ENCODE peak calls at places on chromosomes 5 and 9, in seven cellular contexts. M, D, T, U, Z, E and S are unnamed samples.

GRCh38 chr5:61598140-61598539 is 266.1 kb downstream of the ZSWIM6 start:
- DNase-seq in Z (no peak), E (no peak), U (no peak), D (no peak), M (no peak), T (no peak), S (no peak)

GRCh38 chr5:3382151-3382550 is 213.5 kb upstream of the IRX1 start:
- DNase-seq in T (no peak), D (no peak), U (no peak), M (no peak), E (no peak), Z (no peak), S (no peak)

GRCh38 chr9:22452415-22453010 is 5.9 kb downstream of the DMRTA1 start:
- DNase-seq in T (peak; percentile 29), U (peak; percentile 8), E (peak; percentile 39), Z (peak; percentile 1), D (peak; percentile 51), M (peak; percentile 5), S (peak; percentile 19)

GRCh38 chr9:98341157-98342102 is 86.0 kb upstream of the TBC1D2 start:
- DNase-seq in Z (no peak), D (no peak), U (no peak), T (no peak), M (no peak), E (no peak), S (no peak)

GRCh38 chr5:122498163-122498562 is 186.1 kb downstream of the SNCAIP start:
- DNase-seq in M (no peak), U (peak; percentile 33), Z (no peak), E (peak; percentile 63), D (no peak), T (no peak), S (no peak)

GRCh38 chr9:131608469-131609115 is 63.3 kb downstream of the PRRT1B start:
- DNase-seq in E (peak; percentile 64), U (peak; percentile 92), D (no peak), Z (peak; percentile 84), T (peak; percentile 90), M (peak; percentile 57), S (peak; percentile 66)

GRCh38 chr5:53161876-53162275 is 52.3 kb upstream of the MOCS2 start:
- DNase-seq in D (no peak), Z (no peak), E (no peak), M (peak; percentile 30), T (no peak), U (peak; percentile 44), S (no peak)

GRCh38 chr9:110049699-110050450 is 158.1 kb downstream of the C9orf152 start:
- DNase-seq in T (peak; percentile 55), U (no peak), Z (no peak), E (peak; percentile 48), D (peak; percentile 87), M (no peak), S (peak; percentile 35)

GRCh38 chr5:93891491-93892480 is 150.4 kb upstream of the POU5F2 start:
- DNase-seq in T (no peak), D (no peak), E (no peak), M (no peak), Z (no peak), U (no peak), S (no peak)

GRCh38 chr5:128446-128845 is 36.5 kb downstream of the PLEKHG4B start:
- DNase-seq in M (no peak), T (no peak), Z (no peak), D (no peak), U (no peak), E (no peak), S (no peak)

GRCh38 chr9:112135706-112136105 is 39.4 kb downstream of the SUSD1 start:
- DNase-seq in M (no peak), Z (no peak), D (no peak), T (no peak), E (no peak), U (no peak), S (no peak)

GRCh38 chr9:71592400-71592799 is 175.9 kb downstream of the CEMIP2 start:
- DNase-seq in U (peak; percentile 18), T (no peak), D (no peak), E (no peak), Z (no peak), M (no peak), S (no peak)

GRCh38 chr5:158978061-158978745 is 121.5 kb downstream of the EBF1 start:
- DNase-seq in E (no peak), U (no peak), T (no peak), D (no peak), Z (no peak), M (no peak), S (no peak)

GRCh38 chr9:94639045-94639995 is at the start of gene FBP1:
- DNase-seq in E (peak; percentile 59), T (peak; percentile 56), D (peak; percentile 91), U (no peak), M (no peak), Z (no peak), S (peak; percentile 52)

GRCh38 chr5:172211676-172212075 is 17.7 kb downstream of the EFCAB9 start:
- DNase-seq in E (no peak), M (no peak), T (no peak), D (no peak), Z (no peak), U (no peak), S (no peak)

GRCh38 chr9:9257999-9258398 is 1354.8 kb downstream of the PTPRD start:
- DNase-seq in M (no peak), T (no peak), E (no peak), Z (no peak), U (no peak), D (no peak), S (no peak)

GRCh38 chr9:108672475-108673065 is 183.2 kb downstream of the ACTL7B start:
- DNase-seq in U (no peak), T (no peak), M (no peak), D (no peak), Z (no peak), E (no peak), S (no peak)

GRCh38 chr9:13088734-13089427 is 190.6 kb downstream of the MPDZ start:
- DNase-seq in Z (peak; percentile 50), U (peak; percentile 71), M (no peak), E (peak; percentile 51), D (no peak), T (no peak), S (no peak)

GRCh38 chr9:136695435-136695895 is 8.2 kb upstream of the AGPAT2 start:
- DNase-seq in E (no peak), D (no peak), Z (no peak), U (no peak), T (peak; percentile 49), M (no peak), S (no peak)

GRCh38 chr9:132851421-132851792 is 26.7 kb downstream of the AK8 start:
- DNase-seq in T (no peak), E (no peak), M (no peak), U (no peak), D (no peak), Z (no peak), S (no peak)

GRCh38 chr5:59673438-59674058 is 220.0 kb downstream of the PDE4D start:
- DNase-seq in E (no peak), Z (peak; percentile 28), T (no peak), M (no peak), D (no peak), U (peak; percentile 49), S (no peak)

GRCh38 chr5:81855576-81855975 is 104.7 kb upstream of the SSBP2 start:
- DNase-seq in D (no peak), M (no peak), T (no peak), Z (no peak), E (no peak), U (no peak), S (no peak)

GRCh38 chr9:131605770-131606590 is 60.7 kb downstream of the PRRT1B start:
- DNase-seq in D (no peak), E (no peak), U (no peak), T (no peak), M (no peak), Z (no peak), S (no peak)

GRCh38 chr5:29005386-29005785 is 1967.0 kb upstream of the CDH9 start:
- DNase-seq in E (no peak), U (no peak), T (no peak), M (no peak), Z (no peak), D (no peak), S (no peak)

GRCh38 chr9:89657765-89658164 is 53.0 kb downstream of the GADD45G start:
- DNase-seq in U (no peak), M (no peak), D (peak; percentile 72), E (no peak), T (no peak), Z (no peak), S (no peak)

GRCh38 chr9:123424552-123425225 is 68.7 kb downstream of the CRB2 start:
- DNase-seq in T (no peak), Z (no peak), U (no peak), M (no peak), D (peak; percentile 36), E (no peak), S (no peak)

GRCh38 chr5:56123531-56124243 is 109.4 kb downstream of the ANKRD55 start:
- DNase-seq in Z (peak; percentile 95), E (peak; percentile 49), D (peak; percentile 77), T (peak; percentile 70), U (peak; percentile 94), M (peak; percentile 98), S (no peak)

GRCh38 chr5:150616506-150616905 is 24.0 kb upstream of the SYNPO start:
- DNase-seq in Z (no peak), U (no peak), E (no peak), D (no peak), M (no peak), T (no peak), S (peak; percentile 21)

GRCh38 chr5:132489871-132490483 is 596 bp downstream of the IRF1 start:
- DNase-seq in T (peak; percentile 79), D (peak; percentile 95), M (no peak), E (peak; percentile 45), U (peak; percentile 70), Z (peak; percentile 45), S (peak; percentile 64)

GRCh38 chr5:54095969-54096368 is 214.4 kb downstream of the ARL15 start:
- DNase-seq in Z (no peak), E (no peak), M (no peak), T (no peak), D (no peak), U (no peak), S (no peak)

GRCh38 chr9:36119476-36119875 is 17.1 kb upstream of the GLIPR2 start:
- DNase-seq in M (no peak), U (no peak), D (no peak), E (no peak), T (no peak), Z (no peak), S (no peak)